ENCODE peak calls at places on chromosomes 3 and 15, in ten cellular contexts. H is esophagus squamous epithelium, S is tibial artery, W is left lung, C is heart right ventricle, J is OCI-LY7, F is left ventricle myocardium inferior, R is psoas muscle, P is tibial nerve, I is fibroblast of lung. B is an unnamed sample.

GRCh38 chr15:100020181-100020580 is 286.9 kb upstream of the LYSMD4 start:
- DNase-seq in H (no peak), P (no peak), S (no peak), F (no peak), I (no peak), R (no peak), W (no peak), J (no peak), C (no peak), B (no peak)

GRCh38 chr15:42060797-42061196 is 33.6 kb downstream of the PLA2G4D start:
- DNase-seq in W (no peak), J (no peak), R (no peak), S (no peak), I (no peak), C (no peak), P (no peak), H (no peak), F (no peak), B (no peak)

GRCh38 chr15:90036343-90036742 is 35.2 kb downstream of the ZNF710 start:
- DNase-seq in S (peak), I (no peak), F (no peak), R (peak), W (no peak), P (no peak), H (no peak), J (no peak), C (no peak), B (no peak)

GRCh38 chr3:139281512-139282196 is 62.2 kb upstream of the MRPS22 start:
- DNase-seq in W (no peak), F (no peak), C (no peak), S (no peak), P (no peak), I (peak), J (no peak), H (no peak), R (no peak), B (no peak)

GRCh38 chr3:172134352-172134751 is 95.0 kb downstream of the FNDC3B start:
- DNase-seq in H (no peak), W (no peak), P (no peak), I (no peak), C (no peak), R (no peak), J (no peak), S (no peak), F (no peak), B (no peak)

GRCh38 chr15:98853593-98854420 is 153.8 kb downstream of the PGPEP1L start:
- DNase-seq in P (no peak), R (no peak), C (no peak), H (no peak), W (peak), I (no peak), J (no peak), S (no peak), F (no peak), B (no peak)

GRCh38 chr3:162956711-162957110 is 1460.1 kb downstream of the OTOL1 start:
- DNase-seq in I (no peak), F (no peak), C (no peak), S (no peak), J (no peak), H (no peak), R (no peak), W (no peak), P (no peak), B (no peak)

GRCh38 chr3:21914451-21914850 is 163.4 kb upstream of the ZNF385D start:
- DNase-seq in S (no peak), P (no peak), I (peak), H (no peak), W (no peak), F (no peak), J (no peak), R (no peak), C (no peak), B (no peak)

GRCh38 chr3:194322701-194323174 is 28.4 kb downstream of the CPN2 start:
- DNase-seq in S (no peak), R (peak), F (no peak), H (no peak), W (no peak), J (no peak), P (no peak), I (peak), C (no peak), B (no peak)

GRCh38 chr3:55812403-55813013 is 325.4 kb upstream of the WNT5A start:
- DNase-seq in S (no peak), I (no peak), H (no peak), F (no peak), P (no peak), R (no peak), J (no peak), C (no peak), W (no peak), B (no peak)

GRCh38 chr3:144692488-144692887 is 720.9 kb downstream of the DIPK2A start:
- DNase-seq in F (no peak), H (no peak), J (no peak), C (no peak), W (no peak), P (no peak), S (no peak), R (no peak), I (no peak), B (no peak)

GRCh38 chr3:16448691-16449090 is 64.8 kb downstream of the RFTN1 start:
- DNase-seq in F (peak), W (peak), C (peak), P (no peak), J (peak), S (peak), I (peak), R (peak), H (no peak), B (peak)

GRCh38 chr3:25169146-25169545 is 258.9 kb upstream of the RARB start:
- DNase-seq in H (no peak), S (no peak), W (no peak), I (peak), F (no peak), P (no peak), C (no peak), R (no peak), J (no peak), B (no peak)

GRCh38 chr3:11672396-11672795 is 28.7 kb upstream of the VGLL4 start:
- DNase-seq in S (no peak), H (no peak), J (no peak), W (no peak), R (no peak), P (no peak), C (no peak), I (no peak), F (no peak), B (no peak)

GRCh38 chr3:24237971-24238767 is 256.5 kb downstream of the THRB start:
- DNase-seq in S (no peak), P (no peak), C (no peak), I (peak), R (no peak), J (peak), F (no peak), W (no peak), H (no peak), B (no peak)

GRCh38 chr3:147359177-147360062 is 46.9 kb downstream of the ZIC4 start:
- DNase-seq in W (no peak), H (no peak), C (no peak), R (no peak), F (no peak), I (no peak), J (no peak), P (no peak), S (no peak), B (no peak)

GRCh38 chr15:65081758-65082157 is 5.2 kb downstream of the KBTBD13 start:
- DNase-seq in F (no peak), H (no peak), P (no peak), S (no peak), I (no peak), W (no peak), C (no peak), J (no peak), R (no peak), B (no peak)

GRCh38 chr15:65085207-65085753 is 8.7 kb downstream of the KBTBD13 start:
- DNase-seq in F (no peak), J (no peak), S (no peak), I (no peak), P (no peak), R (no peak), C (no peak), H (no peak), W (no peak), B (no peak)

GRCh38 chr15:65082303-65082958 is 5.9 kb downstream of the KBTBD13 start:
- DNase-seq in F (no peak), W (no peak), I (no peak), P (no peak), H (no peak), S (no peak), C (no peak), J (no peak), R (no peak), B (no peak)

GRCh38 chr15:65084500-65085206 is 8.1 kb downstream of the KBTBD13 start:
- DNase-seq in R (no peak), C (no peak), S (no peak), W (no peak), F (no peak), P (no peak), I (peak), J (no peak), H (no peak), B (no peak)

GRCh38 chr15:65083262-65083701 is 6.7 kb downstream of the KBTBD13 start:
- DNase-seq in I (peak), W (no peak), S (no peak), J (no peak), P (no peak), F (no peak), R (no peak), H (no peak), C (no peak), B (no peak)
- TF ChIP-seq CTCF in I (peak), W (no peak), S (peak), J (no peak), P (peak), F (peak), R (peak), H (peak), C (peak), B (no peak)

GRCh38 chr3:57682284-57682683 is 10.6 kb downstream of the DENND6A start:
- DNase-seq in C (no peak), P (no peak), H (no peak), S (no peak), W (no peak), J (no peak), I (peak), F (no peak), R (no peak), B (no peak)
- H3K27ac ChIP-seq in C (no peak), P (no peak), H (no peak), S (no peak), W (no peak), J (no peak), I (no peak), F (no peak), R (no peak), B (no peak)

GRCh38 chr3:157145566-157145965 is 14.4 kb downstream of the CCNL1 start:
- DNase-seq in P (no peak), S (no peak), J (no peak), W (no peak), F (no peak), R (no peak), I (peak), C (no peak), H (no peak), B (no peak)
- TF ChIP-seq CTCF in P (no peak), S (no peak), J (no peak), W (no peak), F (no peak), R (no peak), I (no peak), C (no peak), H (no peak), B (no peak)

DNA sequence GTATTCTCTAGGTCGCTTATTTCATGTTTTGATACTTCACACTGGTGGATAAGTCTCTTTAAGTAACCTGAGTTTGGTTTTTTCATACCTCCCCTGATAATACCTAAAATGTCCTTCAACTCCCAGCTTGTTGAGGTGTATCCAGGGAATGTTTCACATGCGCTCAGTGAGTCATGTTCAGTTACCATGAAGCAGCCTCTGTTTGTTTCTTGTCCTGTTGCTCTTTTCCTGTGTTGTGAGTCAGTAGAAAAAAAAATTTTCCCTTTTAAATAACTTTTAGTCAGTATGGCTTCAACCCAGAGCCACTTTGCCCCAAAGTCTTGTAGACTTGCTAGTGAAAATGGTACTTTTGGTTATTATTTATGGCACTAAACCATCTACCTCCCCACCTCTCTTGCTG is 278.4 kb upstream of the ZPLD1 start:
- DNase-seq in W (no peak), H (no peak), R (no peak), I (peak), S (no peak), P (no peak), C (no peak), F (no peak), J (no peak), B (no peak)
- H3K27ac ChIP-seq in W (no peak), H (no peak), R (no peak), I (no peak), S (peak), P (no peak), C (no peak), F (no peak), J (no peak), B (no peak)

DNA sequence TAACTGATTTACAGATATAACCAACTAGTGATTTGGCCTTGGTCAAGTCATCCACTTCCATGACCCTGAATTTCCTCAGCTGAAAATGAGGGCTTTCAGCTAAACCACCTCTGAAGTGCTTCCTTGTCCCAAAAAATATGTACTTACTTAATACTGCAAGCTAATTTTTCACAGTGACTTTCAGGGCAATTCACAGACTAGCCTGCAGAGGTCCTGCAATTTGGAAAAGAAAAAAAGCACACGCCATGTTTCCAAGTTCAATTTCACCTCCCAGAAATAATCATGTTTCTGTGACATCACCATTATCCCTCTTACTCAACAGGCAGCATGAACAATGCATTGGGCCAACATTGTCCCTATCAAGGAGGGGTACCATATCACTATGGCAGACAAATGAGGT is 218.2 kb downstream of the SHOX2 start:
- DNase-seq in R (no peak), P (no peak), S (no peak), W (no peak), F (no peak), I (no peak), J (no peak), C (no peak), H (no peak), B (no peak)
- TF ChIP-seq CTCF in R (no peak), P (no peak), S (no peak), W (no peak), F (no peak), I (peak), J (peak), C (no peak), H (no peak), B (no peak)